ENCODE peak calls at places on chromosomes 2 and 18, in ten cellular contexts. One of them, this sample, is unnamed.

GRCh38 chr2:12762976-12763375 is 46.2 kb downstream of the TRIB2 start:
- DNase-seq in lung: no peak
- DNase-seq in kidney: no peak
- DNase-seq in esophagus squamous epithelium: no peak
- DNase-seq in Calu3: no peak
- DNase-seq in ovary: no peak
- DNase-seq in lower lobe of right lung: no peak
- DNase-seq in GM13977: no peak
- DNase-seq in tibial artery: no peak
- DNase-seq in endodermal cell: no peak
- DNase-seq in this sample: no peak

GRCh38 chr18:59488899-59489298 is 129.8 kb upstream of the LMAN1 start:
- DNase-seq in lung: no peak
- DNase-seq in kidney: no peak
- DNase-seq in esophagus squamous epithelium: no peak
- DNase-seq in Calu3: no peak
- DNase-seq in ovary: no peak
- DNase-seq in lower lobe of right lung: no peak
- DNase-seq in GM13977: peak
- DNase-seq in tibial artery: no peak
- DNase-seq in endodermal cell: no peak
- DNase-seq in this sample: no peak

GRCh38 chr2:31366733-31367132 is 47.8 kb downstream of the XDH start:
- DNase-seq in lung: no peak
- DNase-seq in kidney: no peak
- DNase-seq in esophagus squamous epithelium: no peak
- DNase-seq in Calu3: no peak
- DNase-seq in ovary: no peak
- DNase-seq in lower lobe of right lung: no peak
- DNase-seq in GM13977: no peak
- DNase-seq in tibial artery: no peak
- DNase-seq in endodermal cell: peak
- DNase-seq in this sample: no peak

GRCh38 chr2:36413218-36413617 is 57.6 kb downstream of the CRIM1 start:
- DNase-seq in lung: no peak
- DNase-seq in kidney: no peak
- DNase-seq in esophagus squamous epithelium: no peak
- DNase-seq in Calu3: no peak
- DNase-seq in ovary: no peak
- DNase-seq in lower lobe of right lung: no peak
- DNase-seq in GM13977: no peak
- DNase-seq in tibial artery: no peak
- DNase-seq in endodermal cell: no peak
- DNase-seq in this sample: no peak

GRCh38 chr18:8982416-8983183 is 119.9 kb upstream of the NDUFV2 start:
- DNase-seq in lung: peak
- DNase-seq in kidney: no peak
- DNase-seq in esophagus squamous epithelium: no peak
- DNase-seq in Calu3: peak
- DNase-seq in ovary: no peak
- DNase-seq in lower lobe of right lung: no peak
- DNase-seq in GM13977: peak
- DNase-seq in tibial artery: no peak
- DNase-seq in endodermal cell: peak
- DNase-seq in this sample: no peak

GRCh38 chr2:192876698-192877097 is 682.0 kb upstream of the TMEFF2 start:
- DNase-seq in lung: no peak
- DNase-seq in kidney: no peak
- DNase-seq in esophagus squamous epithelium: no peak
- DNase-seq in Calu3: no peak
- DNase-seq in ovary: no peak
- DNase-seq in lower lobe of right lung: no peak
- DNase-seq in GM13977: no peak
- DNase-seq in tibial artery: no peak
- DNase-seq in endodermal cell: no peak
- DNase-seq in this sample: no peak

GRCh38 chr2:66577331-66578041 is 142.6 kb downstream of the MEIS1 start:
- DNase-seq in lung: no peak
- DNase-seq in kidney: peak
- DNase-seq in esophagus squamous epithelium: no peak
- DNase-seq in Calu3: peak
- DNase-seq in ovary: peak
- DNase-seq in lower lobe of right lung: no peak
- DNase-seq in GM13977: no peak
- DNase-seq in tibial artery: no peak
- DNase-seq in endodermal cell: peak
- DNase-seq in this sample: no peak

GRCh38 chr2:46943881-46944798 is 28.5 kb upstream of the MCFD2 start:
- DNase-seq in lung: no peak
- DNase-seq in kidney: no peak
- DNase-seq in esophagus squamous epithelium: no peak
- DNase-seq in Calu3: no peak
- DNase-seq in ovary: no peak
- DNase-seq in lower lobe of right lung: no peak
- DNase-seq in GM13977: peak
- DNase-seq in tibial artery: no peak
- DNase-seq in endodermal cell: no peak
- DNase-seq in this sample: no peak

GRCh38 chr18:80245781-80246655 is 1.3 kb downstream of the PARD6G start:
- DNase-seq in lung: peak
- DNase-seq in kidney: no peak
- DNase-seq in esophagus squamous epithelium: no peak
- DNase-seq in Calu3: no peak
- DNase-seq in ovary: peak
- DNase-seq in lower lobe of right lung: no peak
- DNase-seq in GM13977: no peak
- DNase-seq in tibial artery: no peak
- DNase-seq in endodermal cell: peak
- DNase-seq in this sample: peak

GRCh38 chr18:3525870-3526420 is 76.0 kb downstream of the TGIF1 start:
- DNase-seq in lung: no peak
- DNase-seq in kidney: no peak
- DNase-seq in esophagus squamous epithelium: no peak
- DNase-seq in Calu3: no peak
- DNase-seq in ovary: no peak
- DNase-seq in lower lobe of right lung: no peak
- DNase-seq in GM13977: peak
- DNase-seq in tibial artery: no peak
- DNase-seq in endodermal cell: peak
- DNase-seq in this sample: no peak

DNA sequence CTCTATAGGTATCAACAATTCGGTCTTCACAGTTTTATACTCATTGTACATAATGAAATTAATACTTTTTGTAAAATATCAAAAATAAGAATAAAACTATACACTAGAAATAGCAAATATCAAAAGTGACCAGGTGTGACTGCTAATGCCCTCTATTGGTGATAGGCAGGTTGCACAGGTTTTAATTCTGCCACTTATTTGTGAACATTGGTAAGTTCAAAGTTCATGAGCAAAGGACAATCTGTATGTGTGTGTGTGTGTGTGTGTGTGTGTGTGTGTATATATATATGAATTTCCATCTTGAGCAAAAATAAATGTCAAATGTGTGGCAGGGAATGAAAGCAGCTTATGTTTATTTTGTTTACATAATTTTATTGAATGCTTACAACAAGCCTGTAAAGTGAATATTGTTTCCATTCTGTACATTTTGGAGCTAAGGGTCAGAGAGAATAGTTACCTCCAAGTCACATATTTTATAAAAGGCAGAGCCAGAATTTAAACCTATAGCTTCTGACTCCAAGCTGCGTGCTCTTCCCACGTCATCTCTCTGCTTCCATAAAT is 537.4 kb downstream of the CPS1 start:
- DNase-seq in lung: no peak
- DNase-seq in kidney: no peak
- DNase-seq in esophagus squamous epithelium: no peak
- DNase-seq in Calu3: no peak
- DNase-seq in ovary: no peak
- DNase-seq in lower lobe of right lung: no peak
- DNase-seq in GM13977: no peak
- DNase-seq in tibial artery: no peak
- DNase-seq in endodermal cell: no peak
- DNase-seq in this sample: no peak
- TF ChIP-seq CTCF in lung: no peak
- TF ChIP-seq CTCF in kidney: peak
- TF ChIP-seq CTCF in esophagus squamous epithelium: no peak
- TF ChIP-seq CTCF in Calu3: peak
- TF ChIP-seq CTCF in ovary: no peak
- TF ChIP-seq CTCF in lower lobe of right lung: no peak
- TF ChIP-seq CTCF in GM13977: peak
- TF ChIP-seq CTCF in tibial artery: no peak
- TF ChIP-seq CTCF in endodermal cell: peak
- TF ChIP-seq CTCF in this sample: no peak

GRCh38 chr2:72579595-72580180 is 246.1 kb downstream of the EXOC6B start:
- DNase-seq in lung: no peak
- DNase-seq in kidney: no peak
- DNase-seq in esophagus squamous epithelium: no peak
- DNase-seq in Calu3: no peak
- DNase-seq in ovary: no peak
- DNase-seq in lower lobe of right lung: no peak
- DNase-seq in GM13977: peak
- DNase-seq in tibial artery: no peak
- DNase-seq in endodermal cell: no peak
- DNase-seq in this sample: no peak
- TF ChIP-seq CTCF in lung: peak
- TF ChIP-seq CTCF in kidney: peak
- TF ChIP-seq CTCF in esophagus squamous epithelium: no peak
- TF ChIP-seq CTCF in Calu3: peak
- TF ChIP-seq CTCF in ovary: peak
- TF ChIP-seq CTCF in lower lobe of right lung: peak
- TF ChIP-seq CTCF in GM13977: peak
- TF ChIP-seq CTCF in tibial artery: peak
- TF ChIP-seq CTCF in endodermal cell: peak
- TF ChIP-seq CTCF in this sample: peak

DNA sequence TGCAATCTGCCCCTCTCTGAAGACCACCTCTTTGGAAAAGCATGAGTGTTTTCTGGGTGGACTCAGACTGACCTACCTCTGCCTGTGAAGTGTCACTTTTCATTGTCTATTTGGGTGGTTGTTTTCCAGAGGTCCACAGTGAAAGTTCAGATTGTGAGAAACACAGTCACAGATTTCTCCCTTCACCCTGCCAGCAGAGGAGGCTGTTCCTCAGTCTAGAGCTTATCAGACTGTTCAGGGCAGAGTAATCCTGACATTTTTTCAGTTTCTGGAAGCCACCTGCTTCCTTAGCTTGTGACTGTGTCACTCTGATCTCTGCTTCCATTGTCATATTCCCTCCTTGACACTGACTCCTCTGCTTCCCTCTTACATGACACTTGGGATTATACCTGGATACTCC is 55.4 kb upstream of the RMP24 start:
- DNase-seq in lung: peak
- DNase-seq in kidney: no peak
- DNase-seq in esophagus squamous epithelium: no peak
- DNase-seq in Calu3: no peak
- DNase-seq in ovary: no peak
- DNase-seq in lower lobe of right lung: no peak
- DNase-seq in GM13977: no peak
- DNase-seq in tibial artery: no peak
- DNase-seq in endodermal cell: no peak
- DNase-seq in this sample: no peak
- TF ChIP-seq CTCF in lung: no peak
- TF ChIP-seq CTCF in kidney: no peak
- TF ChIP-seq CTCF in esophagus squamous epithelium: no peak
- TF ChIP-seq CTCF in Calu3: peak
- TF ChIP-seq CTCF in ovary: no peak
- TF ChIP-seq CTCF in lower lobe of right lung: no peak
- TF ChIP-seq CTCF in GM13977: no peak
- TF ChIP-seq CTCF in tibial artery: no peak
- TF ChIP-seq CTCF in endodermal cell: peak
- TF ChIP-seq CTCF in this sample: no peak

GRCh38 chr2:157922815-157923214 is 46.7 kb upstream of the ACVR1 start:
- DNase-seq in lung: no peak
- DNase-seq in kidney: no peak
- DNase-seq in esophagus squamous epithelium: no peak
- DNase-seq in Calu3: no peak
- DNase-seq in ovary: no peak
- DNase-seq in lower lobe of right lung: no peak
- DNase-seq in GM13977: no peak
- DNase-seq in tibial artery: no peak
- DNase-seq in endodermal cell: no peak
- DNase-seq in this sample: no peak

GRCh38 chr2:157923598-157923997 is 47.5 kb upstream of the ACVR1 start:
- DNase-seq in lung: no peak
- DNase-seq in kidney: no peak
- DNase-seq in esophagus squamous epithelium: no peak
- DNase-seq in Calu3: no peak
- DNase-seq in ovary: no peak
- DNase-seq in lower lobe of right lung: no peak
- DNase-seq in GM13977: no peak
- DNase-seq in tibial artery: no peak
- DNase-seq in endodermal cell: no peak
- DNase-seq in this sample: no peak

GRCh38 chr2:157919181-157919580 is 43.1 kb upstream of the ACVR1 start:
- DNase-seq in lung: no peak
- DNase-seq in kidney: no peak
- DNase-seq in esophagus squamous epithelium: no peak
- DNase-seq in Calu3: no peak
- DNase-seq in ovary: no peak
- DNase-seq in lower lobe of right lung: no peak
- DNase-seq in GM13977: no peak
- DNase-seq in tibial artery: no peak
- DNase-seq in endodermal cell: no peak
- DNase-seq in this sample: no peak

GRCh38 chr2:157925071-157925470 is 48.9 kb upstream of the ACVR1 start:
- DNase-seq in lung: no peak
- DNase-seq in kidney: no peak
- DNase-seq in esophagus squamous epithelium: no peak
- DNase-seq in Calu3: no peak
- DNase-seq in ovary: no peak
- DNase-seq in lower lobe of right lung: no peak
- DNase-seq in GM13977: no peak
- DNase-seq in tibial artery: no peak
- DNase-seq in endodermal cell: no peak
- DNase-seq in this sample: no peak

GRCh38 chr2:157922341-157922740 is 46.2 kb upstream of the ACVR1 start:
- DNase-seq in lung: no peak
- DNase-seq in kidney: no peak
- DNase-seq in esophagus squamous epithelium: no peak
- DNase-seq in Calu3: no peak
- DNase-seq in ovary: no peak
- DNase-seq in lower lobe of right lung: no peak
- DNase-seq in GM13977: no peak
- DNase-seq in tibial artery: no peak
- DNase-seq in endodermal cell: no peak
- DNase-seq in this sample: no peak
- TF ChIP-seq CTCF in lung: no peak
- TF ChIP-seq CTCF in kidney: no peak
- TF ChIP-seq CTCF in esophagus squamous epithelium: no peak
- TF ChIP-seq CTCF in Calu3: no peak
- TF ChIP-seq CTCF in ovary: no peak
- TF ChIP-seq CTCF in lower lobe of right lung: no peak
- TF ChIP-seq CTCF in GM13977: no peak
- TF ChIP-seq CTCF in tibial artery: no peak
- TF ChIP-seq CTCF in endodermal cell: no peak
- TF ChIP-seq CTCF in this sample: no peak